ENCODE peak calls at places on chromosomes 2 and 18, in six cellular contexts. H is AG04449, U is DMS153, W is posterior cingulate gyrus, F is COR-L47, N is NCI-H774. Y is an unnamed sample.

GRCh38 chr2:237434916-237435315 is 21.0 kb upstream of the COL6A3 start:
- DNase-seq in U (no peak), W (peak), F (no peak), N (no peak), H (peak), Y (no peak)

GRCh38 chr2:76197842-76198448 is 487.2 kb upstream of the GCFC2 start:
- DNase-seq in W (no peak), N (no peak), H (peak), U (peak), F (peak), Y (peak)

GRCh38 chr2:182368446-182368845 is 58.4 kb downstream of the PDE1A start:
- DNase-seq in N (no peak), U (no peak), F (no peak), H (no peak), W (no peak), Y (no peak)

GRCh38 chr2:128640847-128641360 is 322.2 kb upstream of the HS6ST1 start:
- DNase-seq in N (no peak), F (no peak), U (no peak), H (no peak), W (no peak), Y (no peak)

GRCh38 chr2:14516844-14517243 is 115.7 kb upstream of the LRATD1 start:
- DNase-seq in H (peak), N (no peak), U (no peak), W (no peak), F (no peak), Y (no peak)

GRCh38 chr18:36451454-36452251 is 154.1 kb downstream of the FHOD3 start:
- DNase-seq in U (no peak), F (no peak), W (no peak), H (no peak), N (no peak), Y (no peak)

GRCh38 chr18:26553943-26554342 is 5.6 kb upstream of the KCTD1 start:
- DNase-seq in F (no peak), H (no peak), U (no peak), W (no peak), N (no peak), Y (no peak)

GRCh38 chr18:76425299-76426101 is 69.5 kb downstream of the ZNF516 start:
- DNase-seq in W (no peak), U (no peak), N (no peak), H (peak), F (no peak), Y (no peak)